ENCODE peak calls at places on chromosomes 13 and 19, in four cellular contexts. One of them, this sample, is unnamed.

GRCh38 chr13:76799696-76800095 is 86.5 kb downstream of the KCTD12 start:
- DNase-seq in HepG2: no peak
- DNase-seq in HCT116: no peak
- DNase-seq in Panc1: no peak
- DNase-seq in this sample: no peak

GRCh38 chr13:102945324-102945815 is 99.5 kb downstream of the ERCC5 start:
- DNase-seq in Panc1: no peak
- DNase-seq in HepG2: no peak
- DNase-seq in HCT116: no peak
- DNase-seq in this sample: no peak

GRCh38 chr19:39467941-39468340 is 12.7 kb upstream of the TIMM50 start:
- DNase-seq in Panc1: no peak
- DNase-seq in HCT116: no peak
- DNase-seq in HepG2: no peak
- DNase-seq in this sample: no peak

GRCh38 chr19:48489608-48490216 is 20.5 kb downstream of the CYTH2 start:
- DNase-seq in HCT116: peak
- DNase-seq in HepG2: peak
- DNase-seq in Panc1: no peak
- DNase-seq in this sample: peak

GRCh38 chr19:37519890-37520289 is 13.2 kb downstream of the ZNF793 start:
- DNase-seq in HepG2: no peak
- DNase-seq in Panc1: no peak
- DNase-seq in HCT116: no peak
- DNase-seq in this sample: no peak

GRCh38 chr13:45016792-45017425 is 27.6 kb downstream of the GPALPP1 start:
- DNase-seq in HepG2: no peak
- DNase-seq in HCT116: no peak
- DNase-seq in Panc1: no peak
- DNase-seq in this sample: no peak

GRCh38 chr19:572891-573825 is 762 bp downstream of the BSG start:
- DNase-seq in HCT116: no peak
- DNase-seq in Panc1: no peak
- DNase-seq in HepG2: no peak
- DNase-seq in this sample: no peak

GRCh38 chr13:87674143-87674772 is 3.1 kb downstream of the SLITRK5 start:
- DNase-seq in HCT116: no peak
- DNase-seq in HepG2: no peak
- DNase-seq in Panc1: no peak
- DNase-seq in this sample: no peak

GRCh38 chr13:41454170-41454569 is 3.2 kb upstream of the RGCC start:
- DNase-seq in HCT116: no peak
- DNase-seq in Panc1: no peak
- DNase-seq in HepG2: no peak
- DNase-seq in this sample: no peak

GRCh38 chr19:49150106-49150943 is 4.9 kb downstream of the HRC start:
- DNase-seq in HepG2: peak
- DNase-seq in Panc1: no peak
- DNase-seq in HCT116: peak
- DNase-seq in this sample: peak

GRCh38 chr19:39166571-39167391 is 30.0 kb upstream of the NCCRP1 start:
- DNase-seq in HCT116: no peak
- DNase-seq in HepG2: peak
- DNase-seq in Panc1: no peak
- DNase-seq in this sample: no peak

GRCh38 chr13:101572456-101572855 is 120.0 kb downstream of the ITGBL1 start:
- DNase-seq in HepG2: no peak
- DNase-seq in Panc1: no peak
- DNase-seq in HCT116: no peak
- DNase-seq in this sample: no peak

GRCh38 chr19:5949792-5950305 is 28.1 kb downstream of the RANBP3 start:
- DNase-seq in HepG2: no peak
- DNase-seq in HCT116: no peak
- DNase-seq in Panc1: no peak
- DNase-seq in this sample: no peak

GRCh38 chr19:1424182-1424955 is 13.8 kb upstream of the RPS15 start:
- DNase-seq in HepG2: peak
- DNase-seq in HCT116: no peak
- DNase-seq in Panc1: no peak
- DNase-seq in this sample: no peak

GRCh38 chr13:74438911-74439310 is 304.7 kb upstream of the KLF12 start:
- DNase-seq in HepG2: no peak
- DNase-seq in Panc1: no peak
- DNase-seq in HCT116: no peak
- DNase-seq in this sample: no peak

GRCh38 chr13:66237411-66238062 is 992.6 kb downstream of the PCDH9 start:
- DNase-seq in HepG2: no peak
- DNase-seq in Panc1: no peak
- DNase-seq in HCT116: no peak
- DNase-seq in this sample: no peak

GRCh38 chr13:40060318-40061007 is 405.0 kb downstream of the COG6 start:
- DNase-seq in HCT116: no peak
- DNase-seq in HepG2: no peak
- DNase-seq in Panc1: no peak
- DNase-seq in this sample: no peak

GRCh38 chr19:27860309-27860934 is 1352.5 kb downstream of the UQCRFS1 start:
- DNase-seq in Panc1: no peak
- DNase-seq in HCT116: no peak
- DNase-seq in HepG2: no peak
- DNase-seq in this sample: no peak

GRCh38 chr19:458091-459042 is 2.5 kb downstream of the SHC2 start:
- DNase-seq in Panc1: no peak
- DNase-seq in HepG2: no peak
- DNase-seq in HCT116: no peak
- DNase-seq in this sample: no peak

GRCh38 chr19:50658438-50659317 is 9.4 kb downstream of the C19orf81 start:
- DNase-seq in HepG2: no peak
- DNase-seq in Panc1: no peak
- DNase-seq in HCT116: peak
- DNase-seq in this sample: peak
- TF ChIP-seq TCF7L2 in HepG2: no peak
- TF ChIP-seq TCF7L2 in Panc1: peak
- TF ChIP-seq TCF7L2 in HCT116: peak
- TF ChIP-seq TCF7L2 in this sample: no peak

GRCh38 chr13:99303863-99304521 is 3.2 kb downstream of the GPR183 start:
- DNase-seq in HepG2: no peak
- DNase-seq in Panc1: no peak
- DNase-seq in HCT116: no peak
- DNase-seq in this sample: no peak
- TF ChIP-seq TCF7L2 in HepG2: no peak
- TF ChIP-seq TCF7L2 in Panc1: no peak
- TF ChIP-seq TCF7L2 in HCT116: no peak
- TF ChIP-seq TCF7L2 in this sample: no peak

GRCh38 chr13:113903912-113904311 is 40.0 kb upstream of the GAS6 start:
- DNase-seq in HCT116: no peak
- DNase-seq in HepG2: no peak
- DNase-seq in Panc1: no peak
- DNase-seq in this sample: no peak

GRCh38 chr13:113906566-113906965 is 42.7 kb upstream of the GAS6 start:
- DNase-seq in HepG2: no peak
- DNase-seq in HCT116: no peak
- DNase-seq in Panc1: no peak
- DNase-seq in this sample: no peak

GRCh38 chr13:113905942-113906341 is 42.1 kb upstream of the GAS6 start:
- DNase-seq in Panc1: no peak
- DNase-seq in HepG2: no peak
- DNase-seq in HCT116: no peak
- DNase-seq in this sample: no peak

GRCh38 chr13:113904411-113904810 is 40.5 kb upstream of the GAS6 start:
- DNase-seq in Panc1: peak
- DNase-seq in HCT116: no peak
- DNase-seq in HepG2: peak
- DNase-seq in this sample: peak

GRCh38 chr13:113905018-113905417 is 41.1 kb upstream of the GAS6 start:
- DNase-seq in HepG2: no peak
- DNase-seq in Panc1: no peak
- DNase-seq in HCT116: no peak
- DNase-seq in this sample: no peak
- TF ChIP-seq TCF7L2 in HepG2: no peak
- TF ChIP-seq TCF7L2 in Panc1: no peak
- TF ChIP-seq TCF7L2 in HCT116: no peak
- TF ChIP-seq TCF7L2 in this sample: no peak

GRCh38 chr19:54149021-54149812 is 10.3 kb downstream of the LENG1 start:
- DNase-seq in Panc1: no peak
- DNase-seq in HCT116: no peak
- DNase-seq in HepG2: no peak
- DNase-seq in this sample: no peak
- TF ChIP-seq TCF7L2 in Panc1: no peak
- TF ChIP-seq TCF7L2 in HCT116: no peak
- TF ChIP-seq TCF7L2 in HepG2: no peak
- TF ChIP-seq TCF7L2 in this sample: no peak

GRCh38 chr19:35042056-35042730 is 672 bp downstream of the HPN start:
- DNase-seq in HCT116: no peak
- DNase-seq in HepG2: peak
- DNase-seq in Panc1: no peak
- DNase-seq in this sample: no peak
- TF ChIP-seq TCF7L2 in HCT116: no peak
- TF ChIP-seq TCF7L2 in HepG2: no peak
- TF ChIP-seq TCF7L2 in Panc1: no peak
- TF ChIP-seq TCF7L2 in this sample: no peak

GRCh38 chr19:13399746-13400145 is 106.5 kb downstream of the CACNA1A start:
- DNase-seq in Panc1: no peak
- DNase-seq in HepG2: no peak
- DNase-seq in HCT116: no peak
- DNase-seq in this sample: peak

GRCh38 chr19:13398182-13398581 is 108.1 kb downstream of the CACNA1A start:
- DNase-seq in HepG2: no peak
- DNase-seq in HCT116: no peak
- DNase-seq in Panc1: no peak
- DNase-seq in this sample: no peak

GRCh38 chr19:13401388-13401787 is 104.9 kb downstream of the CACNA1A start:
- DNase-seq in HepG2: peak
- DNase-seq in HCT116: peak
- DNase-seq in Panc1: no peak
- DNase-seq in this sample: peak

GRCh38 chr19:13400296-13400695 is 106.0 kb downstream of the CACNA1A start:
- DNase-seq in HepG2: no peak
- DNase-seq in Panc1: no peak
- DNase-seq in HCT116: no peak
- DNase-seq in this sample: no peak

GRCh38 chr19:13398780-13399726 is 107.2 kb downstream of the CACNA1A start:
- DNase-seq in HCT116: peak
- DNase-seq in Panc1: peak
- DNase-seq in HepG2: no peak
- DNase-seq in this sample: peak
- TF ChIP-seq TCF7L2 in HCT116: no peak
- TF ChIP-seq TCF7L2 in Panc1: no peak
- TF ChIP-seq TCF7L2 in HepG2: no peak
- TF ChIP-seq TCF7L2 in this sample: no peak

DNA sequence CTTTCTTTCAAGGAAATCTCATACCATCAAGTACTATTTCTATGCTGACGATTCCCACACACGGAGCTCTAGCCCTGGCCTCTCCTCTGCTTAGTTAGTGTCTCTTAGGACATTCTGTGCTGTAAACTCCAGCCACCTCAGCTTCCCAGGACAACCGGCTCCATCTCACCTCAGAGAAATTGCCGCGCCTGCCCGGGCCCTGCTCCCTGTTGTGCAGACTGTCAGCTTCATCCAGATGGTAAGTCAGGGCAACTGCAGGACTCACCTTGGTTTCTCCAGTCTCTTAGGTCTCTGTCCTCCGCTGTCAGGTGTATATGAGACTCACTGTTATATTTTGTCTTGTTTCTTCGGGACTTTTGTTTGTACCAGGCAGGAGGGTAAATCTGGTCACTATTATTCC is 98.7 kb downstream of the SPACA7 start:
- DNase-seq in HepG2: no peak
- DNase-seq in HCT116: no peak
- DNase-seq in Panc1: no peak
- DNase-seq in this sample: no peak
- TF ChIP-seq TCF7L2 in HepG2: no peak
- TF ChIP-seq TCF7L2 in HCT116: no peak
- TF ChIP-seq TCF7L2 in Panc1: no peak
- TF ChIP-seq TCF7L2 in this sample: no peak

DNA sequence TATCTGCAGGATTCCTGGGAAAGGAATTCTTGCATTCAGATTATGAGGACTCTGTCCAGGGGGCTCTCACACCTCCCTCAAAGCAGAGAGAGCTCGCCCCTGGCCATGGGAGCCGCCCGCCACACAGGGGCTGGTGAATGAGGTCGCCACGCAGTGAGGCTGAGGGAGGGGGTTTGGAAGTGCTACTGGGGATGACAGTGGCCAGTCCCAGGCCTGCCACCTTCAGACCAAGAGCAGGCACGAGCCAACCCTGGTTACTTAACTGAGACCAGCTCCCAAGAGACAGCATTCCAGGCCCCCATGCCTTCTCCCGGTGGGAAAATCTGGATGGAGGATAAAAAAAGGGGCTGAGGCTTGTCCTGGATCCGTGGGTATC is 43.4 kb downstream of the RAB20 start:
- DNase-seq in HepG2: no peak
- DNase-seq in Panc1: no peak
- DNase-seq in HCT116: no peak
- DNase-seq in this sample: no peak
- TF ChIP-seq TCF7L2 in HepG2: no peak
- TF ChIP-seq TCF7L2 in Panc1: no peak
- TF ChIP-seq TCF7L2 in HCT116: no peak
- TF ChIP-seq TCF7L2 in this sample: no peak

DNA sequence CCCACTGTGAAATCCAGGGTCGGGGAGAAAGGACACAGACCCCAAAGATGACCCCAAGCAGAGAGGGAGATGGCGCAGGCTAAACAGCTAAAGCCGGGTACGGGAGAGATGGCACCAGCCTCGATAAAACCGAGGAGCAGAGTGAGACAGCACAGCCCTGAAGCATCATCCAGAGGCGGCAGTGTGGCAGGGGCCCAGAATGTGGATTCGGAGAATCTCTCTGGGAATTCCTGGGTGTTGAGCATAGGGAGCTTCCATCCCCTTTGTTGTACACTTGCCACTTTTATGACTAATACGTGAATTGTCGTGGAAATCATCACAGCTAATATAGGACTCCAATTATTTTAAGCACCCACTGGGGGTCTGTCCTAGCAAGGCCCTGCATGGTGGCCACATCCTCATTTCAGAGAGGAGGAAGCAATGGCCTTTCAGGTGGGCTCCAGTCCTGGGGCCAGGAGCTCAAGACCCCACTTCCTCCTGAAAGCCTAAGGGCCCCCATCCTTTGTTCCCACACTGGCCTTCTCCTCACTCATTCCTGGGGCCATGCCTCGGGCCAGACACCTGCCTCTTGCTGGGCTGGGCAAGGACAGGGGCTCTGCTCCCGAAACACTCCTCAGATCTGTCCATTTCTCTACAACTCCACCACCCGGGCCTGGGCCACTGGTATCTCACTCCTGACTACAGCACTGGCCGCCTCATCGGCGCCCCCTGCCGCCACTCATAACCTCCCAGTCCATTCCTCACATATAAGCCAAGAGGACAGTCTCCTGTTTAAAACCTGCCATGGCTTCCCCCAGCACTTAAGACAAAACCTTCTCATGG is 29.3 kb upstream of the ATP1A3 start:
- DNase-seq in HCT116: peak
- DNase-seq in Panc1: no peak
- DNase-seq in HepG2: peak
- DNase-seq in this sample: peak
- TF ChIP-seq TCF7L2 in HCT116: no peak
- TF ChIP-seq TCF7L2 in Panc1: no peak
- TF ChIP-seq TCF7L2 in HepG2: no peak
- TF ChIP-seq TCF7L2 in this sample: no peak

GRCh38 chr19:13622727-13623126 is 116.4 kb upstream of the CACNA1A start:
- DNase-seq in HepG2: no peak
- DNase-seq in Panc1: no peak
- DNase-seq in HCT116: no peak
- DNase-seq in this sample: no peak
- TF ChIP-seq TCF7L2 in HepG2: no peak
- TF ChIP-seq TCF7L2 in Panc1: no peak
- TF ChIP-seq TCF7L2 in HCT116: no peak
- TF ChIP-seq TCF7L2 in this sample: no peak

This sample was measured in K562.